ENCODE peak calls at places on chromosomes 16 and 17, in eight cellular contexts. One of them, this sample, is unnamed.
A peak's percentile ranks its signal among the peaks of the same experiment; 100 is the strongest.

GRCh38 chr17:69084911-69085310 is 24.2 kb upstream of the ABCA9 start:
- DNase-seq in Right ventricle myocardium superior: no peak
- DNase-seq in activated CD8-positive, alpha-beta T cell treated with anti-CD3 and anti-CD28 coated beads, Interleukin-2, amount 10 ng/mL, durations not matched to agents 7 days and 5 days: no peak
- DNase-seq in foreskin fibroblast: no peak
- DNase-seq in stimulated activated CD4-positive, alpha-beta T cell treated with anti-CD3 and anti-CD28 coated beads, Interleukin-2, amount 100 ng/mL, for 24 hours: no peak
- DNase-seq in activated CD4-positive, alpha-beta T cell treated with anti-CD3 and anti-CD28 coated beads, Interleukin-2, amount 10 ng/mL, durations not matched to agents 7 days and 5 days: no peak
- DNase-seq in prostate gland: no peak
- DNase-seq in NCI-H1436 treated with DMSO at 0.1 percent for 48 hours: no peak
- DNase-seq in this sample: no peak

GRCh38 chr17:29109477-29110371 is 66.8 kb downstream of the PIPOX start:
- DNase-seq in activated CD8-positive, alpha-beta T cell treated with anti-CD3 and anti-CD28 coated beads, Interleukin-2, amount 10 ng/mL, durations not matched to agents 7 days and 5 days: no peak
- DNase-seq in stimulated activated CD4-positive, alpha-beta T cell treated with anti-CD3 and anti-CD28 coated beads, Interleukin-2, amount 100 ng/mL, for 24 hours: no peak
- DNase-seq in activated CD4-positive, alpha-beta T cell treated with anti-CD3 and anti-CD28 coated beads, Interleukin-2, amount 10 ng/mL, durations not matched to agents 7 days and 5 days: no peak
- DNase-seq in NCI-H1436 treated with DMSO at 0.1 percent for 48 hours: no peak
- DNase-seq in foreskin fibroblast: no peak
- DNase-seq in prostate gland: no peak
- DNase-seq in Right ventricle myocardium superior: no peak
- DNase-seq in this sample: no peak

GRCh38 chr17:82923366-82924113 is 83.7 kb upstream of the ZNF750 start:
- DNase-seq in activated CD4-positive, alpha-beta T cell treated with anti-CD3 and anti-CD28 coated beads, Interleukin-2, amount 10 ng/mL, durations not matched to agents 7 days and 5 days: no peak
- DNase-seq in stimulated activated CD4-positive, alpha-beta T cell treated with anti-CD3 and anti-CD28 coated beads, Interleukin-2, amount 100 ng/mL, for 24 hours: no peak
- DNase-seq in foreskin fibroblast: no peak
- DNase-seq in NCI-H1436 treated with DMSO at 0.1 percent for 48 hours: no peak
- DNase-seq in prostate gland: no peak
- DNase-seq in Right ventricle myocardium superior: peak; percentile 24
- DNase-seq in activated CD8-positive, alpha-beta T cell treated with anti-CD3 and anti-CD28 coated beads, Interleukin-2, amount 10 ng/mL, durations not matched to agents 7 days and 5 days: no peak
- DNase-seq in this sample: no peak

GRCh38 chr17:49588312-49588711 is 12.6 kb downstream of the NXPH3 start:
- DNase-seq in activated CD4-positive, alpha-beta T cell treated with anti-CD3 and anti-CD28 coated beads, Interleukin-2, amount 10 ng/mL, durations not matched to agents 7 days and 5 days: no peak
- DNase-seq in foreskin fibroblast: no peak
- DNase-seq in stimulated activated CD4-positive, alpha-beta T cell treated with anti-CD3 and anti-CD28 coated beads, Interleukin-2, amount 100 ng/mL, for 24 hours: no peak
- DNase-seq in NCI-H1436 treated with DMSO at 0.1 percent for 48 hours: no peak
- DNase-seq in prostate gland: no peak
- DNase-seq in Right ventricle myocardium superior: no peak
- DNase-seq in activated CD8-positive, alpha-beta T cell treated with anti-CD3 and anti-CD28 coated beads, Interleukin-2, amount 10 ng/mL, durations not matched to agents 7 days and 5 days: no peak
- DNase-seq in this sample: no peak

GRCh38 chr16:48246066-48246465 is 1.3 kb downstream of the ABCC11 start:
- DNase-seq in foreskin fibroblast: no peak
- DNase-seq in Right ventricle myocardium superior: no peak
- DNase-seq in activated CD8-positive, alpha-beta T cell treated with anti-CD3 and anti-CD28 coated beads, Interleukin-2, amount 10 ng/mL, durations not matched to agents 7 days and 5 days: no peak
- DNase-seq in stimulated activated CD4-positive, alpha-beta T cell treated with anti-CD3 and anti-CD28 coated beads, Interleukin-2, amount 100 ng/mL, for 24 hours: no peak
- DNase-seq in NCI-H1436 treated with DMSO at 0.1 percent for 48 hours: no peak
- DNase-seq in prostate gland: no peak
- DNase-seq in activated CD4-positive, alpha-beta T cell treated with anti-CD3 and anti-CD28 coated beads, Interleukin-2, amount 10 ng/mL, durations not matched to agents 7 days and 5 days: no peak
- DNase-seq in this sample: no peak

GRCh38 chr16:96935-97381 is 18.9 kb downstream of the MPG start:
- DNase-seq in Right ventricle myocardium superior: peak; percentile 94
- DNase-seq in activated CD4-positive, alpha-beta T cell treated with anti-CD3 and anti-CD28 coated beads, Interleukin-2, amount 10 ng/mL, durations not matched to agents 7 days and 5 days: peak; percentile 90
- DNase-seq in prostate gland: peak; percentile 86
- DNase-seq in NCI-H1436 treated with DMSO at 0.1 percent for 48 hours: peak; percentile 37
- DNase-seq in activated CD8-positive, alpha-beta T cell treated with anti-CD3 and anti-CD28 coated beads, Interleukin-2, amount 10 ng/mL, durations not matched to agents 7 days and 5 days: peak; percentile 93
- DNase-seq in stimulated activated CD4-positive, alpha-beta T cell treated with anti-CD3 and anti-CD28 coated beads, Interleukin-2, amount 100 ng/mL, for 24 hours: peak; percentile 90
- DNase-seq in foreskin fibroblast: peak; percentile 80
- DNase-seq in this sample: peak; percentile 92

GRCh38 chr17:47239663-47240374 is 13.8 kb upstream of the ITGB3 start:
- DNase-seq in foreskin fibroblast: peak; percentile 99
- DNase-seq in activated CD8-positive, alpha-beta T cell treated with anti-CD3 and anti-CD28 coated beads, Interleukin-2, amount 10 ng/mL, durations not matched to agents 7 days and 5 days: no peak
- DNase-seq in activated CD4-positive, alpha-beta T cell treated with anti-CD3 and anti-CD28 coated beads, Interleukin-2, amount 10 ng/mL, durations not matched to agents 7 days and 5 days: no peak
- DNase-seq in stimulated activated CD4-positive, alpha-beta T cell treated with anti-CD3 and anti-CD28 coated beads, Interleukin-2, amount 100 ng/mL, for 24 hours: no peak
- DNase-seq in NCI-H1436 treated with DMSO at 0.1 percent for 48 hours: no peak
- DNase-seq in prostate gland: peak; percentile 30
- DNase-seq in Right ventricle myocardium superior: peak; percentile 77
- DNase-seq in this sample: peak; percentile 50

GRCh38 chr17:36594626-36595401 is 3.1 kb downstream of the DHRS11 start:
- DNase-seq in NCI-H1436 treated with DMSO at 0.1 percent for 48 hours: no peak
- DNase-seq in activated CD4-positive, alpha-beta T cell treated with anti-CD3 and anti-CD28 coated beads, Interleukin-2, amount 10 ng/mL, durations not matched to agents 7 days and 5 days: no peak
- DNase-seq in activated CD8-positive, alpha-beta T cell treated with anti-CD3 and anti-CD28 coated beads, Interleukin-2, amount 10 ng/mL, durations not matched to agents 7 days and 5 days: no peak
- DNase-seq in prostate gland: no peak
- DNase-seq in stimulated activated CD4-positive, alpha-beta T cell treated with anti-CD3 and anti-CD28 coated beads, Interleukin-2, amount 100 ng/mL, for 24 hours: no peak
- DNase-seq in foreskin fibroblast: no peak
- DNase-seq in Right ventricle myocardium superior: no peak
- DNase-seq in this sample: no peak

GRCh38 chr17:63249256-63250006 is 196.7 kb downstream of the CYB561 start:
- DNase-seq in activated CD4-positive, alpha-beta T cell treated with anti-CD3 and anti-CD28 coated beads, Interleukin-2, amount 10 ng/mL, durations not matched to agents 7 days and 5 days: no peak
- DNase-seq in activated CD8-positive, alpha-beta T cell treated with anti-CD3 and anti-CD28 coated beads, Interleukin-2, amount 10 ng/mL, durations not matched to agents 7 days and 5 days: no peak
- DNase-seq in NCI-H1436 treated with DMSO at 0.1 percent for 48 hours: no peak
- DNase-seq in Right ventricle myocardium superior: no peak
- DNase-seq in stimulated activated CD4-positive, alpha-beta T cell treated with anti-CD3 and anti-CD28 coated beads, Interleukin-2, amount 100 ng/mL, for 24 hours: no peak
- DNase-seq in foreskin fibroblast: no peak
- DNase-seq in prostate gland: no peak
- DNase-seq in this sample: no peak

GRCh38 chr16:86070971-86071370 is 172.0 kb downstream of the IRF8 start:
- DNase-seq in activated CD8-positive, alpha-beta T cell treated with anti-CD3 and anti-CD28 coated beads, Interleukin-2, amount 10 ng/mL, durations not matched to agents 7 days and 5 days: no peak
- DNase-seq in foreskin fibroblast: no peak
- DNase-seq in Right ventricle myocardium superior: no peak
- DNase-seq in NCI-H1436 treated with DMSO at 0.1 percent for 48 hours: no peak
- DNase-seq in stimulated activated CD4-positive, alpha-beta T cell treated with anti-CD3 and anti-CD28 coated beads, Interleukin-2, amount 100 ng/mL, for 24 hours: no peak
- DNase-seq in activated CD4-positive, alpha-beta T cell treated with anti-CD3 and anti-CD28 coated beads, Interleukin-2, amount 10 ng/mL, durations not matched to agents 7 days and 5 days: no peak
- DNase-seq in prostate gland: no peak
- DNase-seq in this sample: no peak

GRCh38 chr17:28968269-28968913 is 17.1 kb upstream of the PHF12 start:
- DNase-seq in stimulated activated CD4-positive, alpha-beta T cell treated with anti-CD3 and anti-CD28 coated beads, Interleukin-2, amount 100 ng/mL, for 24 hours: no peak
- DNase-seq in Right ventricle myocardium superior: peak; percentile 55
- DNase-seq in NCI-H1436 treated with DMSO at 0.1 percent for 48 hours: no peak
- DNase-seq in foreskin fibroblast: no peak
- DNase-seq in activated CD4-positive, alpha-beta T cell treated with anti-CD3 and anti-CD28 coated beads, Interleukin-2, amount 10 ng/mL, durations not matched to agents 7 days and 5 days: no peak
- DNase-seq in prostate gland: no peak
- DNase-seq in activated CD8-positive, alpha-beta T cell treated with anti-CD3 and anti-CD28 coated beads, Interleukin-2, amount 10 ng/mL, durations not matched to agents 7 days and 5 days: no peak
- DNase-seq in this sample: no peak

GRCh38 chr17:9907883-9908648 is 3.0 kb upstream of the RCVRN start:
- DNase-seq in Right ventricle myocardium superior: no peak
- DNase-seq in foreskin fibroblast: no peak
- DNase-seq in prostate gland: no peak
- DNase-seq in stimulated activated CD4-positive, alpha-beta T cell treated with anti-CD3 and anti-CD28 coated beads, Interleukin-2, amount 100 ng/mL, for 24 hours: no peak
- DNase-seq in activated CD4-positive, alpha-beta T cell treated with anti-CD3 and anti-CD28 coated beads, Interleukin-2, amount 10 ng/mL, durations not matched to agents 7 days and 5 days: no peak
- DNase-seq in activated CD8-positive, alpha-beta T cell treated with anti-CD3 and anti-CD28 coated beads, Interleukin-2, amount 10 ng/mL, durations not matched to agents 7 days and 5 days: no peak
- DNase-seq in NCI-H1436 treated with DMSO at 0.1 percent for 48 hours: no peak
- DNase-seq in this sample: no peak